ENCODE peak calls at places on chromosomes 6 and 20, in five cellular contexts. M, E, S, A and K are unnamed samples.

GRCh38 chr6:40689181-40689580 is 102.0 kb upstream of the LRFN2 start:
- DNase-seq in M (no peak), E (no peak), S (no peak), A (no peak), K (no peak)

GRCh38 chr6:18147160-18147559 is 7.7 kb downstream of the TPMT start:
- DNase-seq in M (no peak), E (no peak), S (no peak), A (no peak), K (no peak)

GRCh38 chr20:53750827-53751393 is 157.3 kb upstream of the ZNF217 start:
- DNase-seq in M (peak), E (peak), S (no peak), A (no peak), K (no peak)

GRCh38 chr6:42748241-42748898 is 2.5 kb upstream of the TBCC start:
- DNase-seq in M (no peak), E (no peak), S (no peak), A (no peak), K (no peak)

GRCh38 chr20:11753155-11753554 is 164.5 kb upstream of the BTBD3 start:
- DNase-seq in M (no peak), E (no peak), S (no peak), A (no peak), K (no peak)

GRCh38 chr6:14025160-14025559 is 92.4 kb upstream of the CD83 start:
- DNase-seq in M (no peak), E (no peak), S (no peak), A (no peak), K (peak)

GRCh38 chr6:36443951-36444428 is 1.2 kb downstream of the KCTD20 start:
- DNase-seq in M (no peak), E (peak), S (no peak), A (no peak), K (no peak)

GRCh38 chr6:161482517-161482903 is 208.6 kb upstream of the AGPAT4 start:
- DNase-seq in M (no peak), E (no peak), S (no peak), A (no peak), K (no peak)

GRCh38 chr6:56222509-56222908 is 24.9 kb downstream of the COL21A1 start:
- DNase-seq in M (no peak), E (no peak), S (no peak), A (no peak), K (no peak)

GRCh38 chr6:113565306-113565705 is 291.8 kb upstream of the MARCKS start:
- DNase-seq in M (no peak), E (no peak), S (no peak), A (no peak), K (no peak)

GRCh38 chr6:62393608-62394007 is 107.6 kb upstream of the KHDRBS2 start:
- DNase-seq in M (no peak), E (no peak), S (no peak), A (no peak), K (no peak)

GRCh38 chr6:75202676-75203131 is 3.1 kb downstream of the COL12A1 start:
- DNase-seq in M (no peak), E (no peak), S (no peak), A (no peak), K (no peak)

GRCh38 chr6:165060636-165061190 is 248.7 kb downstream of the C6orf118 start:
- DNase-seq in M (no peak), E (no peak), S (no peak), A (no peak), K (no peak)

GRCh38 chr6:133983099-133983939 is 30.3 kb downstream of the TBPL1 start:
- DNase-seq in M (peak), E (peak), S (no peak), A (no peak), K (peak)

GRCh38 chr20:35539756-35540212 is 2.1 kb upstream of the ERGIC3 start:
- DNase-seq in M (no peak), E (no peak), S (no peak), A (peak), K (no peak)

GRCh38 chr6:167236239-167236571 is 54.9 kb upstream of the UNC93A start:
- DNase-seq in M (no peak), E (no peak), S (no peak), A (no peak), K (no peak)

GRCh38 chr6:149856256-149856994 is 7.7 kb downstream of the LRP11 start:
- DNase-seq in M (no peak), E (no peak), S (no peak), A (no peak), K (no peak)

GRCh38 chr6:153511896-153512496 is 380.9 kb upstream of the RGS17 start:
- DNase-seq in M (no peak), E (peak), S (no peak), A (no peak), K (no peak)

GRCh38 chr6:107080036-107080435 is 35.3 kb downstream of the BEND3 start:
- DNase-seq in M (no peak), E (peak), S (no peak), A (no peak), K (no peak)

GRCh38 chr6:100426689-100427338 is 37.9 kb downstream of the SIM1 start:
- DNase-seq in M (no peak), E (no peak), S (no peak), A (no peak), K (no peak)

GRCh38 chr6:165443462-165443861 is 134.1 kb upstream of the C6orf118 start:
- DNase-seq in M (no peak), E (no peak), S (no peak), A (no peak), K (no peak)

GRCh38 chr6:31965700-31966099 is 6.2 kb downstream of the DXO start:
- DNase-seq in M (no peak), E (no peak), S (no peak), A (no peak), K (no peak)

GRCh38 chr20:1982666-1983065 is 11.2 kb downstream of the PDYN start:
- DNase-seq in M (no peak), E (no peak), S (no peak), A (no peak), K (no peak)

GRCh38 chr6:75230484-75231325 is 12.9 kb downstream of the COX7A2 start:
- DNase-seq in M (no peak), E (no peak), S (no peak), A (no peak), K (no peak)

GRCh38 chr20:40658509-40658908 is 30.5 kb downstream of the MAFB start:
- DNase-seq in M (no peak), E (no peak), S (no peak), A (no peak), K (no peak)

GRCh38 chr20:46309945-46310344 is 1.6 kb upstream of the CDH22 start:
- DNase-seq in M (no peak), E (no peak), S (no peak), A (no peak), K (no peak)

GRCh38 chr20:46312945-46313861 is 4.9 kb upstream of the CDH22 start:
- DNase-seq in M (no peak), E (no peak), S (no peak), A (no peak), K (no peak)

GRCh38 chr20:46311719-46312074 is 3.4 kb upstream of the CDH22 start:
- DNase-seq in M (no peak), E (no peak), S (no peak), A (no peak), K (no peak)

GRCh38 chr20:46311039-46311650 is 2.8 kb upstream of the CDH22 start:
- DNase-seq in M (no peak), E (no peak), S (no peak), A (no peak), K (no peak)

DNA sequence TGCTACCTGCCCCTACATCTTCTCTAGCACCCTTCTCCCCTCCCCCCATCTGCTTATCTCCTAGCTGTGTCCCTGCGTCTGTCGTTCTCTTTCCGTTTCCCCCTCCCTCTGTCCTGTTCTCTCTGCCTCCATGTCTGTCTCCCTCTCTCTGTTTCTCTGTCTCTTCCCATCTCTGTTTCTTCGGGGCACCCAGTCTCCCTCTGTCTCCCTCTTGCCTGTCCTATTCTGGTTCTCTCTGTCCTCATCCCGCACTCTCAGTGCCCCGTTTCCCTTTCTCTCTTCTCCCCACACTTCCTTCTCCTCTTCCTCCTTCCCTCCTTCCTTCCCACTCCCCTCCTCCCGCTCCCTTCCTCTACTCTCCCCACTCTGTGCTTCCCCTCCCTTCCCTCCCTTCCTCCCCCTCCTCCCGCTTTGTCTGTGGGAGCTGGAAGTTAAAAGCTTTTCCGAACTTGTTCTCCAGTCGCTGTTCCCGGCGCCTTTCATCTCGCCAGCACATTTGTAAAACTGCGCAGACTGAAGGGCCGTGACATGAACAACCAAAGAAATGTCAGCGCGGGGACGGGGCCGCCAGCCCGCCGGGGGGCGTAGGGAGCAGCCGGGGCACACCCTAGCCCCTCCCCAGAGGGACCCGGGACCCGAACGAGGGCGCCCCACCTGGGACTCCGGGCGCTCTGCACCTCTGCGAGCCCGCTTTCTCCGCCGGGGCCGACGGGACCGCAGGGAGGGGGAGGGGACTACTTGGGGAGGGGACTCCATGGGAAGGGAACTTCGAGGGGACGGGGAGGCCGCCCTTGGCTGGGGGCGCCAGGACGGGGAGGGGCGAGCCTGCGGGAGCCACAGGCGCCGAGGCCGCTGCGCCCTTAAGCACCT is 4.0 kb upstream of the CDH22 start:
- DNase-seq in M (no peak), E (no peak), S (peak), A (no peak), K (no peak)
- TF ChIP-seq CTCF in M (no peak), E (no peak), S (no peak), A (no peak), K (no peak)

GRCh38 chr6:26020291-26020982 is 57.8 kb downstream of the TRIM38 start:
- DNase-seq in M (peak), E (peak), S (peak), A (peak), K (peak)
- TF ChIP-seq CTCF in M (no peak), E (no peak), S (no peak), A (no peak), K (no peak)

GRCh38 chr6:8110725-8111124 is 8.4 kb upstream of the EEF1E1 start:
- DNase-seq in M (no peak), E (no peak), S (no peak), A (no peak), K (no peak)

GRCh38 chr6:8108759-8109539 is 6.6 kb upstream of the EEF1E1 start:
- DNase-seq in M (no peak), E (no peak), S (no peak), A (no peak), K (no peak)

GRCh38 chr6:8108031-8108660 is 5.8 kb upstream of the EEF1E1 start:
- DNase-seq in M (no peak), E (no peak), S (no peak), A (no peak), K (no peak)

GRCh38 chr6:8113260-8113659 is 10.9 kb upstream of the EEF1E1 start:
- DNase-seq in M (no peak), E (no peak), S (no peak), A (no peak), K (no peak)

GRCh38 chr6:8110117-8110721 is 7.9 kb upstream of the EEF1E1 start:
- DNase-seq in M (no peak), E (no peak), S (no peak), A (no peak), K (no peak)
- TF ChIP-seq CTCF in M (no peak), E (no peak), S (no peak), A (no peak), K (no peak)

GRCh38 chr6:4163408-4163807 is 28.0 kb upstream of the ECI2 start:
- DNase-seq in M (no peak), E (no peak), S (no peak), A (no peak), K (no peak)

GRCh38 chr6:4167123-4167522 is 31.7 kb upstream of the ECI2 start:
- DNase-seq in M (no peak), E (no peak), S (no peak), A (no peak), K (no peak)

GRCh38 chr6:4164456-4164855 is 29.1 kb upstream of the ECI2 start:
- DNase-seq in M (no peak), E (no peak), S (no peak), A (no peak), K (no peak)

GRCh38 chr6:4162345-4162744 is 27.0 kb upstream of the ECI2 start:
- DNase-seq in M (no peak), E (no peak), S (no peak), A (no peak), K (no peak)

DNA sequence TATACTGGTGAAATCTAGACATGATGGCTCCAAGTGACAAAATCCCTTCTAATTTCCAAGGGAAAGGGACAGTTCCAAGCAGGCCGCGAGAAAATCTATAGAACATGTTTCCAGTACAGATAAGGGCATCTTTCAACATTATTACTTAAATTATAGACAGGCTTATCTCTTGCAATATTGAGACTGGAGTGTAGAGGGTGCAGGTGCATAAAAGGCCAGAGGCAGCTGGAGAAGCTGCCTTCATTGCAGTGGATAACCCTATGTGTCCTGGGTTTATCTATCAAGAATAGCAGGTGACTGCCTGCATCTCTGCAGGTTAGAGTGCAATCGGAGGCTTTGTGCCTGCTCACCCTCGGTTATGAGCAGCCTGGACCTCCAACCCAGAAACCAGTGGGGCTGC is 28.7 kb upstream of the ECI2 start:
- DNase-seq in M (no peak), E (no peak), S (no peak), A (no peak), K (no peak)
- TF ChIP-seq CTCF in M (no peak), E (no peak), S (no peak), A (no peak), K (no peak)

GRCh38 chr6:23031986-23032385 is 462.6 kb downstream of the HDGFL1 start:
- DNase-seq in M (no peak), E (no peak), S (no peak), A (no peak), K (no peak)
- TF ChIP-seq CTCF in M (no peak), E (no peak), S (no peak), A (no peak), K (no peak)

DNA sequence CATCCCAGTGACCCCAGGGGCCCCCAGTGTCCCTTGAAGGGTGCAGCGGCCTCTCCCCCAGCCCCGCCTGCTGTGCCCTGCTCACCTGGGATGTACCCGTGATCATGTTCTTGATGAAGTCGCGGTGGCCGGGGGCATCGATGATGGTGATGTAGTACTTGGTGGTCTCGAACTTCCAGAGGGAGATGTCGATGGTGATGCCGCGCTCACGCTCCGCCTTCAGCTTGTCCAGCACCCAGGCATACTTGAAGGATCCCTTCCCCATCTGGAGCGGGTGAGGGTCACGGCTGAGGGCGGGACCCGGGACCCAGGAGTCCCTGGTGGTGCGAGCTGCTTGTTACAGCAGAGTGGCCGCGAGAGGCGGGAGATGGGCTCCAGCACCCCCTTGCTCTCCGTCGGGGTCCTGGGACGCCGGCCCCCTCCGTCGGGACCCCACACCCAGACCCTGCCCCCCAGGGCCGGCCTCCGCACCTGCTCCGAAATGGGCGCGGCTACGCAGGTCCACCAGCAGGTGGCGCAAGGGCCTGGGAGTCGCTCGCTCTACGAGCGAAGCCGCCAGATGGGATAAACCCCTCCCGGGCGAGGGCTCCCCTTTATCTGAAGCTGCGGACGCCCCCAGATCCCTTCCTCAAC is 3.0 kb downstream of the EEF1A2 start:
- DNase-seq in M (peak), E (peak), S (peak), A (peak), K (no peak)
- TF ChIP-seq CTCF in M (peak), E (peak), S (peak), A (peak), K (peak)

DNA sequence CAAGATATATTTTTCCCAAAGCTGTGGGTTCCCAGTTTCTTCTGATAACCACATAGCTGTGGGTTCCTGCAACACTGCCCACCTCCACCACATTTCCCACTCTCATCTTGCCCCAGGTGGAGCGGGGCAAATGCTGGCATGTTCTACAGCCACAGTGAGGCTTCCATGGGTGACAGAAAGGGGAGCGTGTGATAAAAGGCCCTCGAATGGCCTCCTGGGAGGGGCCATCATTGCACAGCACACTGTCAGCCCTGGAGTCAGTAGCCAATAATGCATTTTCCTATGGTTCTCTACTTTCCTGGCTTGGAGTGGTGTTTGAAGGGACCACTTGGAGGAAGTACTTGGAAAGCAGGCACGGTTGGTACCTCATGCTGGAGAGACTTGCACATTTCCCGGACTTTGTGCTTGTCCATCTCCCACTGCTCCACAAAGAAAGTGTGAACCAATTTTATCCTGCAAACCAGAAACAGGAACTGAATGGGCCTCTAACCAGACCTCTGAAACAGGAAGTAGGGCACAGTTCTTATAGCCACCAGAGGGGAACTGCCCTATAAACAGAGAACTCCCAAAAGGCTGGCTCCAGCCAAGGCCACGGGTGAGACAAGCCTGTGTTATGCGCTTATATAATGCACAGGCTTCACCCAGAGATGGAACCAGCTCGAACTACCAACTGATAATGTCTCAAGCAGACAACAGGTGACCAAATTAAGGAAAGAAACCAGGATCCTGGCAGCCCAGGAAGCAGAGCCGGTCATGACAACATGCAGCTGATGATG is 8.6 kb downstream of the MAP3K5 start:
- DNase-seq in M (no peak), E (no peak), S (no peak), A (no peak), K (peak)
- TF ChIP-seq CTCF in M (no peak), E (no peak), S (no peak), A (no peak), K (no peak)

GRCh38 chr6:85754894-85755293 is 112.2 kb upstream of the SYNCRIP start:
- DNase-seq in M (no peak), E (no peak), S (no peak), A (no peak), K (no peak)

GRCh38 chr6:85751374-85752055 is 108.8 kb upstream of the SYNCRIP start:
- DNase-seq in M (no peak), E (no peak), S (no peak), A (peak), K (no peak)

GRCh38 chr6:85752602-85753001 is 109.9 kb upstream of the SYNCRIP start:
- DNase-seq in M (no peak), E (no peak), S (no peak), A (no peak), K (no peak)

DNA sequence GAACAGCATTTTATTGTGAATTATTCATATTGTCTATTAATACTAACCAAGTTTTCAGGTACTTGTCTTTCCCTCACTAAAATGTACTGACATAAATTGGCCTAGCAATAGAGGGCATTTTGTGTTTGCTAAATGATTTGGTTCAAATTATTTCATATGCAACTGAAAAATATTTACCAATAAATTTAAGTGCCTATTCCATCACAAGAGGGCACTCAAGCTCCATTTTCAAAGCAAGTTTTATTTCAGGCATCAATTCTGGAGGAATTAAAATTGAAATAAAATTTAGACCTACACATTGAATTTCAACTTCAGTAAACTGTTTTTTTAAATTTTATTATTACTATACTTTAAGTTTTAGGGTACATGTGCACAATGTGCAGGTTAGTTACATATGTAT is 114.3 kb upstream of the SYNCRIP start:
- DNase-seq in M (no peak), E (no peak), S (no peak), A (no peak), K (no peak)
- TF ChIP-seq CTCF in M (no peak), E (peak), S (no peak), A (peak), K (peak)

GRCh38 chr6:30447237-30447636 is 42.1 kb upstream of the HLA-E start:
- DNase-seq in M (no peak), E (no peak), S (no peak), A (no peak), K (no peak)
- TF ChIP-seq CTCF in M (no peak), E (peak), S (no peak), A (no peak), K (no peak)